ENCODE peak calls at places on chromosomes 5 and 9, in six cellular contexts. Y is suprapubic skin, A is brain microvascular endothelial cell, T is A673, S is astrocyte of the spinal cord, E is C1 segment of cervical spinal cord. Z is an unnamed sample.

GRCh38 chr9:123281659-123282342 is 13.4 kb upstream of the STRBP start:
- DNase-seq in Y (no peak), A (no peak), T (no peak), S (no peak), E (no peak), Z (no peak)

GRCh38 chr9:94212091-94212490 is 47.0 kb upstream of the ZNF169 start:
- DNase-seq in Y (no peak), A (peak), T (no peak), S (peak), E (no peak), Z (no peak)

GRCh38 chr5:87243161-87243877 is 24.4 kb upstream of the RASA1 start:
- DNase-seq in Y (no peak), A (peak), T (no peak), S (peak), E (no peak), Z (no peak)

GRCh38 chr5:172695431-172696054 is 54.5 kb downstream of the NEURL1B start:
- DNase-seq in Y (no peak), A (no peak), T (no peak), S (no peak), E (no peak), Z (no peak)

GRCh38 chr9:83563360-83563759 is 25.2 kb upstream of the FRMD3 start:
- DNase-seq in Y (no peak), A (no peak), T (no peak), S (no peak), E (no peak), Z (no peak)

GRCh38 chr9:129720181-129720864 is 32.5 kb downstream of the PTGES start:
- DNase-seq in Y (no peak), A (no peak), T (no peak), S (no peak), E (no peak), Z (no peak)

GRCh38 chr5:154753792-154754191 is 1.4 kb upstream of the LARP1 start:
- DNase-seq in Y (peak), A (peak), T (no peak), S (peak), E (no peak), Z (no peak)

GRCh38 chr5:68110264-68110663 is 105.3 kb upstream of the PIK3R1 start:
- DNase-seq in Y (no peak), A (no peak), T (no peak), S (no peak), E (no peak), Z (no peak)

GRCh38 chr5:75037106-75037505 is 15.3 kb downstream of the GCNT4 start:
- DNase-seq in Y (no peak), A (peak), T (peak), S (peak), E (no peak), Z (peak)

GRCh38 chr5:80871541-80871961 is 88.6 kb upstream of the RASGRF2 start:
- DNase-seq in Y (no peak), A (peak), T (peak), S (peak), E (no peak), Z (no peak)

GRCh38 chr9:108181444-108181843 is 674.3 kb downstream of the ACTL7B start:
- DNase-seq in Y (no peak), A (no peak), T (no peak), S (no peak), E (no peak), Z (no peak)

GRCh38 chr5:172403822-172404221 is 50.5 kb downstream of the SH3PXD2B start:
- DNase-seq in Y (no peak), A (no peak), T (no peak), S (no peak), E (no peak), Z (no peak)

GRCh38 chr9:119365291-119366027 is 3.8 kb downstream of the BRINP1 start:
- DNase-seq in Y (no peak), A (peak), T (peak), S (peak), E (no peak), Z (peak)

GRCh38 chr5:157607371-157608161 is 32.0 kb upstream of the ADAM19 start:
- DNase-seq in Y (no peak), A (peak), T (no peak), S (peak), E (no peak), Z (no peak)

GRCh38 chr5:73550016-73550415 is 15.4 kb downstream of the ANKRA2 start:
- DNase-seq in Y (no peak), A (no peak), T (no peak), S (no peak), E (no peak), Z (no peak)

GRCh38 chr9:33637881-33638280 is 113.8 kb downstream of the ANKRD18B start:
- DNase-seq in Y (no peak), A (no peak), T (no peak), S (no peak), E (no peak), Z (no peak)

GRCh38 chr5:38414348-38414747 is 142.1 kb downstream of the LIFR start:
- DNase-seq in Y (no peak), A (no peak), T (peak), S (no peak), E (no peak), Z (no peak)

GRCh38 chr9:119052339-119053030 is 316.8 kb downstream of the BRINP1 start:
- DNase-seq in Y (no peak), A (no peak), T (no peak), S (no peak), E (no peak), Z (no peak)

GRCh38 chr5:32100230-32100629 is 73.9 kb downstream of the GOLPH3 start:
- DNase-seq in Y (no peak), A (no peak), T (no peak), S (no peak), E (no peak), Z (no peak)

GRCh38 chr9:20315672-20316071 is 306.6 kb downstream of the MLLT3 start:
- DNase-seq in Y (no peak), A (peak), T (no peak), S (peak), E (no peak), Z (no peak)

GRCh38 chr5:52783226-52783959 is 4.3 kb upstream of the ITGA1 start:
- DNase-seq in Y (no peak), A (no peak), T (no peak), S (peak), E (no peak), Z (no peak)

GRCh38 chr5:131193106-131193505 is 22.4 kb downstream of the LYRM7 start:
- DNase-seq in Y (no peak), A (peak), T (no peak), S (peak), E (no peak), Z (no peak)

GRCh38 chr5:159316519-159317383 is 13.5 kb downstream of the IL12B start:
- DNase-seq in Y (no peak), A (peak), T (peak), S (peak), E (no peak), Z (no peak)

GRCh38 chr9:21800931-21801682 is 1.3 kb upstream of the MTAP start:
- DNase-seq in Y (no peak), A (no peak), T (no peak), S (no peak), E (no peak), Z (no peak)

GRCh38 chr5:159976921-159977320 is 32.0 kb upstream of the TTC1 start:
- DNase-seq in Y (no peak), A (no peak), T (no peak), S (no peak), E (no peak), Z (no peak)

GRCh38 chr9:106753155-106753671 is 109.8 kb upstream of the ZNF462 start:
- DNase-seq in Y (no peak), A (no peak), T (no peak), S (no peak), E (no peak), Z (no peak)

GRCh38 chr9:97484134-97484533 is 17.3 kb upstream of the TMOD1 start:
- DNase-seq in Y (no peak), A (no peak), T (no peak), S (no peak), E (no peak), Z (peak)

GRCh38 chr5:1525624-1525985 is 1.8 kb upstream of the LPCAT1 start:
- DNase-seq in Y (no peak), A (no peak), T (no peak), S (no peak), E (no peak), Z (no peak)

GRCh38 chr5:22557251-22557650 is 295.9 kb downstream of the CDH12 start:
- DNase-seq in Y (no peak), A (no peak), T (no peak), S (no peak), E (no peak), Z (no peak)

GRCh38 chr5:179332741-179333290 is 12.4 kb downstream of the ADAMTS2 start:
- DNase-seq in Y (no peak), A (no peak), T (no peak), S (no peak), E (no peak), Z (no peak)

GRCh38 chr9:70413427-70413797 is 1.0 kb downstream of the KLF9 start:
- DNase-seq in Y (no peak), A (no peak), T (peak), S (no peak), E (no peak), Z (no peak)

GRCh38 chr9:100602302-100602930 is 24.5 kb downstream of the CAVIN4 start:
- DNase-seq in Y (no peak), A (peak), T (peak), S (peak), E (no peak), Z (no peak)

GRCh38 chr5:131379723-131380122 is 115.9 kb downstream of the CDC42SE2 start:
- DNase-seq in Y (no peak), A (peak), T (peak), S (peak), E (no peak), Z (no peak)

GRCh38 chr9:116087246-116087645 is 66.3 kb upstream of the PAPPA start:
- DNase-seq in Y (no peak), A (peak), T (peak), S (peak), E (no peak), Z (no peak)